ENCODE peak calls at places on chromosomes 13 and 19, in five cellular contexts. Z is lower lobe of right lung, H is adrenal gland, B is heart right ventricle, T is progenitor cell of endocrine pancreas. Y is an unnamed sample.

GRCh38 chr13:44188257-44188656 is 185.4 kb upstream of the SERP2 start:
- DNase-seq in Z (no peak), B (no peak), T (no peak), H (no peak), Y (no peak)

GRCh38 chr19:32519023-32519422 is 62.0 kb upstream of the PDCD5 start:
- DNase-seq in Z (no peak), H (no peak), B (no peak), T (no peak), Y (no peak)

GRCh38 chr19:5694952-5695648 is 5.0 kb downstream of the RPL36 start:
- DNase-seq in B (no peak), H (no peak), T (no peak), Z (no peak), Y (no peak)

GRCh38 chr13:108272333-108272732 is 2.8 kb downstream of the TNFSF13B start:
- DNase-seq in H (no peak), B (no peak), T (no peak), Z (no peak), Y (no peak)

GRCh38 chr13:84997858-84998257 is 801.4 kb downstream of the SLITRK6 start:
- DNase-seq in T (no peak), H (no peak), B (no peak), Z (no peak), Y (no peak)

GRCh38 chr13:50353651-50354415 is 338.6 kb downstream of the KCNRG start:
- DNase-seq in Z (no peak), B (no peak), H (no peak), T (no peak), Y (no peak)

GRCh38 chr13:21330126-21330861 is 128.8 kb downstream of the ZDHHC20 start:
- DNase-seq in Z (no peak), B (no peak), T (no peak), H (no peak), Y (no peak)

GRCh38 chr19:49097453-49098288 is 12.4 kb downstream of the SNRNP70 start:
- DNase-seq in T (peak), B (peak), H (peak), Z (peak), Y (peak)

GRCh38 chr13:41059896-41060722 is 1.2 kb upstream of the WBP4 start:
- DNase-seq in H (peak), T (peak), Z (peak), B (peak), Y (peak)

GRCh38 chr19:35561436-35561835 is 2.0 kb downstream of the ATP4A start:
- DNase-seq in T (no peak), H (no peak), B (no peak), Z (no peak), Y (no peak)

GRCh38 chr19:372306-372890 is 27.8 kb upstream of the MIER2 start:
- DNase-seq in H (no peak), Z (no peak), T (no peak), B (peak), Y (no peak)

GRCh38 chr19:4059931-4060620 is 6.6 kb downstream of the ZBTB7A start:
- DNase-seq in B (peak), H (peak), Z (peak), T (no peak), Y (no peak)

GRCh38 chr13:85974604-85975366 is 175.6 kb upstream of the SLITRK6 start:
- DNase-seq in H (no peak), B (no peak), T (no peak), Z (no peak), Y (no peak)

GRCh38 chr19:55382522-55383054 is 1.5 kb downstream of the TMEM238 start:
- DNase-seq in T (no peak), H (no peak), Z (no peak), B (no peak), Y (no peak)

GRCh38 chr13:106467406-106468122 is 67.9 kb downstream of the EFNB2 start:
- DNase-seq in T (no peak), H (no peak), Z (no peak), B (no peak), Y (no peak)

GRCh38 chr13:27466513-27466912 is 16.1 kb upstream of the MTIF3 start:
- DNase-seq in H (no peak), Z (no peak), T (no peak), B (no peak), Y (no peak)

GRCh38 chr19:1987197-1988187 is 28.0 kb downstream of the BTBD2 start:
- DNase-seq in H (no peak), Z (no peak), T (no peak), B (no peak), Y (no peak)
- TF ChIP-seq CTCF in H (no peak), Z (no peak), T (no peak), B (no peak), Y (no peak)

DNA sequence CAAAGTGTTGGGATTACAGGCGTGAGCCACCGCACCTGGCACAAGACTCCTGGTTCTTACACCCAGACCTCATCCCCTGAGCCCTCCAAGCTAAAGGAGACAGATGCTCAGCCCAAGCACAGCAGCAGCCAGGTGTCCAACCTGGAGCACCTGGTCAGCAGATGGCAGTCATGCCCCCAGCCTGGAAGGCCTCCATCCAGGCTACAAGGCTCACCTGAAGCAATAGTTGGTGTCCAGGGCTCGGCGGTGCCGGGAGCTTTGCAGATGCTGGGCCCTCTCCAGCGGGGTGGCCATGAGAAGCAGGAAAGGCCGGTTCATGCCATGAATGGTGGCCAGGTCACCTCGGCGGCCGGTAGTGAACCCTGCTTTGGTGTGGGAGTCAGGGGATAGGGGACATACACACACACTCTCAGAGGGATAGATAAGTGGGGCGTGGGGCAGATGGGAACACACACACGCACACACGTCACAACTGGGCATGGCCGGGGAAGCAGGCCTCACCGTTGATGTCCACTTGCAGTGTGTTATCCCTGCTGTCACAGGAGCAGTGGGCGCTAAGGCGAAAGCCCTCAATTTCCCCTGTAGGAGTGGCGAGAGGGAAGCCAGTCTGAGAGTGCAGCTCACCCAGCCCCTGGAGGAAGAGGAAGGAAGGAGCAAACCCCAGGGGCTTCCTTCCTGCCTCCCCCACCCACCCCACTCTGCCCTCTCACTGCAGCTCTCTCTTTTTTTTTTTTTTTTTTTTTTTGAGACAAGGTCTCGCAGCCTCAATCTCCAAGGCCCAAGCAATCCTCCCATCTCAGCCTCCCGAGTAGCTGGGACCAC is 11.8 kb downstream of the TGFB1 start:
- DNase-seq in H (no peak), T (no peak), B (no peak), Z (no peak), Y (no peak)
- TF ChIP-seq CTCF in H (no peak), T (no peak), B (no peak), Z (no peak), Y (no peak)

DNA sequence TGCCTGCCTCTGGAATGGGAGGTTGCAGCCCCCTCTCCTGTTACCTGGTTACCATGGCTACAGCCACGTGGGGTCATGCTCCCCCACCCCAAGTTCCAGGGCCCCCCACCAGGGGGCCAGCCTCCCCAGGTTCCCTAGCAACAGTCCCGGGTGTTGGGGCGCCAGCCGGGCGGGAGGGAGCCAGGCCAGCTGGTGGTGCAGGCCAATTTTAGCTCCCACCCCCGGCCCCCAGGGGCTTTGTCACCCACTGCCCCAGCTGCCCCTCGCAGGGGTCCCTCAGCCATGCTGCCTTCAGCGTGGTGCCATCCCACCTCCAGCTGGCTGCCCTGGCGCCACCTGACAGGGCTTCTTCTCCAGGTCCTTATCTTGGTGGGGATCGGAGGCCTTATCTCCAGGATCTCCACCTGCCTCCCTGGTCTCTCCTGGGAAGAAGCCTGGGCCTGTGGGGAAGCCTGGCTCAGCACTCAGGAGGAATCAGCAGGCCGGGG is 3.0 kb downstream of the MARK4 start:
- DNase-seq in Z (no peak), B (no peak), H (no peak), T (peak), Y (no peak)
- TF ChIP-seq CTCF in Z (peak), B (peak), H (no peak), T (peak), Y (no peak)

GRCh38 chr19:31118926-31119325 is 230.3 kb downstream of the TSHZ3 start:
- DNase-seq in H (no peak), T (no peak), Z (no peak), B (no peak), Y (no peak)

GRCh38 chr19:31119951-31120690 is 229.1 kb downstream of the TSHZ3 start:
- DNase-seq in H (no peak), Z (no peak), T (no peak), B (no peak), Y (no peak)

GRCh38 chr19:31120952-31121351 is 228.3 kb downstream of the TSHZ3 start:
- DNase-seq in H (no peak), T (no peak), B (no peak), Z (no peak), Y (no peak)

GRCh38 chr19:31121501-31121900 is 227.7 kb downstream of the TSHZ3 start:
- DNase-seq in Z (no peak), H (no peak), T (no peak), B (no peak), Y (no peak)

DNA sequence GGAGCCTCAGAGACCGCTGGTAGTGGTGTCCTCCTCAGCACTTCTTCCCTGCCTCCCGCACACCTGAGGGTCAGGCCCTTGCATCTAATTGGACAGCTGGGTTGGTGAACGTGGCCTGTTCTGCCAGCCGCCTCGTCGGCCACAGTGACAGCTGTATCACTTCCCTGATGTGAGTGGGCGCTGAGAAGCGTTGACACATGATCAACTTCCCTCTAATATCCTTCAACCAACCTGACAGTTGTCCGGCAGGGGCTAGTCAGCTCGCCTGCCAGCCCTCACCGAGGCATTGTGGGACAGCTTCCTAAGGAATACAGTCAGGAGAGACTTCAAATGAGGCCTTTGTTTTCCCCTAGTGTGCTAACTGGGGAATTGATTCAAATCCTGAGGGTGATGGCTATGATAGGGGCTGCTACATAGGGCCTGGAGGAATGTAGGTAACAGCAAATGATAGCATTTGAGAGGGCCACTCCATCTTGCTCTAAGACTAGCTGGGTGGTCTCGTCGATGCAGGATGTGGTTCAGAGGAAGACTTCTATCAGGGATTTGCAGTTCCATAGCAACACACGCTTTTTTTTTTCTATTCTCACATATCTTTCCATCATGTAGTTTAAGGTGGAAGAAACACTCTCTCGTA is 230.8 kb downstream of the TSHZ3 start:
- DNase-seq in Z (peak), T (no peak), H (peak), B (no peak), Y (no peak)
- TF ChIP-seq CTCF in Z (no peak), T (no peak), H (no peak), B (no peak), Y (no peak)

GRCh38 chr13:25725104-25725503 is 326.7 kb downstream of the SHISA2 start:
- DNase-seq in T (no peak), H (no peak), B (no peak), Z (no peak), Y (no peak)

GRCh38 chr13:25727776-25728175 is 324.0 kb downstream of the SHISA2 start:
- DNase-seq in B (no peak), Z (no peak), T (no peak), H (no peak), Y (no peak)

GRCh38 chr13:25719666-25720065 is 332.1 kb downstream of the SHISA2 start:
- DNase-seq in H (no peak), T (no peak), Z (no peak), B (no peak), Y (no peak)

GRCh38 chr13:25727250-25727649 is 324.6 kb downstream of the SHISA2 start:
- DNase-seq in B (no peak), T (no peak), Z (peak), H (no peak), Y (no peak)

GRCh38 chr13:25722893-25723292 is 328.9 kb downstream of the SHISA2 start:
- DNase-seq in B (no peak), Z (no peak), H (no peak), T (no peak), Y (no peak)
- TF ChIP-seq CTCF in B (no peak), Z (no peak), H (no peak), T (no peak), Y (no peak)

Y was measured in activated B cell treated with CpG ODN at 0.5 μM for 24 hours.